ENCODE peak calls at places on chromosome 3, in ten cellular contexts. H is sigmoid colon, C is adrenal gland, T is vagina, R is stomach, L is heart left ventricle, M is esophagus muscularis mucosa, K is IMR-90, J is tibial nerve, Q is HCT116. Y is an unnamed sample. For H3K27me3, the result is how much of the 10 kb centered on the place peaks cover.

GRCh38 chr3:159872374-159873109 is 116.1 kb upstream of the IL12A start:
- DNase-seq in K (peak), J (no peak), R (no peak), Q (peak), M (peak), C (no peak), H (no peak), T (no peak), L (no peak), Y (no peak)

GRCh38 chr3:88986834-88987233 is 120.6 kb upstream of the EPHA3 start:
- DNase-seq in H (no peak), J (no peak), T (no peak), M (no peak), L (no peak), K (peak), C (no peak), R (no peak), Q (no peak), Y (no peak)

GRCh38 chr3:158762701-158763100 is 30.4 kb upstream of the RARRES1 start:
- DNase-seq in L (no peak), M (no peak), R (no peak), K (no peak), C (no peak), Q (no peak), H (no peak), J (no peak), T (no peak), Y (no peak)

GRCh38 chr3:127043041-127043641 is 60.2 kb downstream of the PLXNA1 start:
- DNase-seq in J (no peak), Q (no peak), K (no peak), T (no peak), M (no peak), L (no peak), C (no peak), R (peak), H (peak), Y (peak)

GRCh38 chr3:65787340-65787739 is 251.4 kb downstream of the MAGI1 start:
- DNase-seq in Q (no peak), H (no peak), M (no peak), R (no peak), T (no peak), J (no peak), C (no peak), L (no peak), K (no peak), Y (no peak)

GRCh38 chr3:66501483-66502266 is 853 bp upstream of the LRIG1 start:
- DNase-seq in J (no peak), L (no peak), M (no peak), Q (no peak), H (no peak), T (no peak), K (no peak), C (no peak), R (no peak), Y (no peak)

GRCh38 chr3:109569121-109569520 is 231.8 kb upstream of the DPPA4 start:
- DNase-seq in L (no peak), H (no peak), Q (no peak), C (no peak), J (no peak), M (no peak), R (no peak), T (no peak), K (peak), Y (no peak)

GRCh38 chr3:19342428-19342827 is 194.1 kb downstream of the KCNH8 start:
- DNase-seq in Q (no peak), M (no peak), K (no peak), R (no peak), J (no peak), H (no peak), L (no peak), C (no peak), T (no peak), Y (no peak)

GRCh38 chr3:81502251-81502650 is 259.2 kb downstream of the GBE1 start:
- DNase-seq in K (no peak), L (no peak), T (no peak), R (no peak), C (no peak), M (no peak), H (no peak), Q (no peak), J (no peak), Y (no peak)

GRCh38 chr3:101340591-101340990 is 20.2 kb upstream of the IMPG2 start:
- DNase-seq in R (no peak), M (no peak), H (no peak), J (no peak), K (peak), L (no peak), C (no peak), Q (no peak), T (no peak), Y (no peak)

GRCh38 chr3:194671900-194672808 is at the start of gene LSG1:
- DNase-seq in T (no peak), R (peak), L (peak), J (peak), K (peak), M (peak), C (peak), Q (peak), H (peak), Y (peak)
- TF ChIP-seq POLR2A in T (no peak), R (no peak), L (peak), J (peak), K (peak), M (no peak), C (peak), Q (peak), H (no peak), Y (no peak)

DNA sequence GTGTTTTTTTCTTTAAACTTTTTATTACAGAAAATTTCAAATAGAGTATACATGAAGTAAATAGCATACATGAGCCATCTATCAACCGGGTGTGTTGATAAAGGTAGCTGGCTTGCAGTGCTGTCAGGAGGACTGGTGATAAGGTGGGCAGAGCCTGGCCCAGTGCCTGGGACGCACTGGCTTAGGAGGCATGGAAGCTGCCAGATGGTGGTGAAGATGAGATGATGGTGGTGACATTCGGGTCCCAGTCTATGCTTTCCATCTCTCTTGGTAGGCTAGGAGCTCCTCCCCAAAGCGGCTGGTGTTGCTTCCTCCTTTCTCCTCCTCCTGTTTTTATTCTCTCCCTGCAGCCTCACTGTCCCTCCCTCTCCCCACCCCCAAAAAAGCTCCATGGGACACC is 101.7 kb downstream of the ADCY5 start:
- DNase-seq in K (no peak), Q (no peak), L (peak), T (no peak), C (no peak), H (peak), R (no peak), M (no peak), J (no peak), Y (peak)
- H3K27me3 ChIP-seq in K (half or more), Q (under half), L (under half), T (under half), C (under half), H (under half), R (under half), M (under half), J (under half), Y (under half)

DNA sequence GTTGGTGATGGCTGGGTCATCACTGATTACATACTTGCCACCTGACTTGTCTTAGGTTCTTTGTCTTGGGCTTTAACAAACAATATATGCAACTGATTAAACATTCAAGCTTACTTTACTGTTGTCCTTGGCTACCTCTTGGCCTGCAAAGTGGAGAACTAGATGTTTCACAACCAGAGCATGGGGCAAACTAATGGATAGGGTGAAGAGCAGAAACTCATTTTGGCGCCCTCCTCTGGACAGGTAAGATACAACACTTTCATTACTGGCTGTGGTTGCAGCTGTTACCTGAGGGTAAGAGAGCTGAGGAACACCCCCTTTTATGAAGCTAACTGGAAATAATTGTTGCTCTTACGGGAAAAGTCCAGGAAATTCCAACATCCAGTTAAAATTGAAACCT is 262.1 kb downstream of the NAALADL2 start:
- DNase-seq in T (no peak), J (no peak), Q (peak), H (no peak), K (no peak), C (no peak), M (no peak), L (no peak), R (peak), Y (no peak)
- TF ChIP-seq POLR2A in T (no peak), J (no peak), Q (no peak), H (no peak), K (no peak), C (no peak), M (no peak), L (no peak), R (no peak), Y (no peak)

DNA sequence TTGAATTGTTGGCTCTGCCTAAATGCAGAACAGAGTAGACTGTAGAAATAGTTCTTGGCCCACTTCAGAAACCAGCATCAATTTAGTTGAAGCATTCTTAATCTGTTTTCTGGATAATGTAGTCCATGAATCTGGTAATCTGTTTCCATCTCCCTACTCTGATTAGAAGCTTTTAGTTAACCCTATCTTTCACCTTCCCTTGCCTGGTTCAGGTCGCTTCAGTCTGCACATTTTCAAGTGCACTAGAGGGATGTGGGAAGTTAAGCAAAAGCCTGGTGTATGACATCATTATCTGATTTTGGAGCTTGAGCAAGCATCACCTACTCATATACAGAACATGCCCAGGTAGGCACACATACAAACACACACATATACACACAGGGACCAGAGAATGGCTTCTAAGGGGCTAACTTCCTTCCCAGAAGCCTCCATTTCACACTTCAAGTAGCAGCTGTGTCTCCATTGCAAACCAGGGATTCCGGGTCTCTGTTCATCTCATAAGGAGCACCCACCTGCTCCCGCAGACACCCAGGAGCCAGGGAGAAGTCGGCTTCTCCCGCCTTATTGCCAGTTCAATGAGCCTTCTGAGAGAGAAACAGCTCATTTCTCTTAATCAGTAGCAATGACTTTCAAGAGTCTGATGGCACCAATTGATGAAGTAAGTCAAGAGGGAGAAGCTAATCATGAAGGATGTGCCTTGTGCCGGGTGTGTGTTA is 348.0 kb upstream of the STAC start:
- DNase-seq in C (no peak), H (no peak), T (no peak), R (no peak), Q (no peak), L (no peak), K (no peak), J (no peak), M (no peak), Y (no peak)
- H3K27me3 ChIP-seq in C (under half), H (under half), T (under half), R (under half), Q (under half), L (under half), K (under half), J (under half), M (under half), Y (under half)

GRCh38 chr3:138351151-138351550 is 2.8 kb downstream of the MRAS start:
- DNase-seq in H (peak), C (no peak), R (no peak), L (no peak), Q (no peak), J (no peak), M (no peak), T (no peak), K (peak), Y (no peak)

GRCh38 chr3:138351916-138352555 is 3.7 kb downstream of the MRAS start:
- DNase-seq in M (no peak), R (no peak), H (peak), C (no peak), L (peak), K (peak), J (no peak), T (no peak), Q (no peak), Y (no peak)

GRCh38 chr3:138348950-138349739 is 766 bp downstream of the MRAS start:
- DNase-seq in Q (no peak), M (no peak), L (no peak), H (peak), C (peak), J (no peak), K (peak), R (no peak), T (no peak), Y (no peak)

GRCh38 chr3:138348107-138348949 is at the start of gene MRAS:
- DNase-seq in T (no peak), R (peak), L (peak), K (peak), Q (peak), H (peak), C (peak), J (peak), M (no peak), Y (peak)

DNA sequence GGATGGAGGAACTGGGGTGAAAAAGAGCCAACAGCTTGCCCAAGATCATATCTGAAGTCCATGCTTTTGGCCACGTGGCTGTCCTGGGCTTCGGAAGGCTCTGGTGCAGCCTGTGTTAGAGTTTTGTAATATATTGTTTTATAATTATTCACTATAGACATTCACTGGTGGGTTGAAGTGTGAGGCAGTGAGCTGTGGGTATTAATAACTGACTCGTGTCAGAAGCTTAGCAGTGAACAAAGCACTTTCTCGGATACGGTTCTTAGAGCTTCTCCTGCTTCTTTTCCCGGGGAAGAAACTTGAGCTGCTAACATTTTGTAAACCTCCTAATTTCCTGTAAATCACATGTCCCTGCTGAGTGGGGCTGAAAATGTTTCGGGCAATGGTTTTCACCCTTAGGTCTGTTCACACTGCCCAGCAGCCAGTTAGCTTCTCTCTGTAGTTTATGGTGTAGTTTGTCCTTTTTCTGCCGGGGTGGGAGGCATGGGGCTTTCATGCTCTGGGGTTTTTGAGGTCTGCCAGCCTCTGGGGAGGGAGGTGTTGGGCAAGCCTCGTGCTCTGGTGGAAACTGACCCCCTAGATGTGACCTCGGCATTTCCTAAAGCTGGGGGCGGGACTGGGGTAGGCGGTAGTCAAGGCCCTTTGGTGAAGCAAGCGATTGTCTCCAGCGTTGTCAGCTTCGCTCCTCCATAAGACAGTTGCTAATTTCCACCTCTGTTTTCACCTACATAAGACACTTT is 1.7 kb downstream of the MRAS start:
- DNase-seq in C (peak), M (no peak), H (no peak), R (no peak), J (no peak), T (no peak), Q (no peak), K (peak), L (no peak), Y (no peak)
- TF ChIP-seq POLR2A in C (no peak), M (no peak), H (no peak), R (no peak), J (peak), T (no peak), Q (no peak), K (no peak), L (no peak), Y (no peak)

GRCh38 chr3:69391554-69391953 is 5.7 kb upstream of the FRMD4B start:
- DNase-seq in T (no peak), C (no peak), K (no peak), J (no peak), M (no peak), R (no peak), L (no peak), Q (no peak), H (no peak), Y (no peak)
- H3K27me3 ChIP-seq in T (under half), C (under half), K (under half), J (under half), M (under half), R (under half), L (under half), Q (under half), H (under half), Y (under half)

GRCh38 chr3:13021141-13021933 is 51.9 kb downstream of the IQSEC1 start:
- DNase-seq in R (peak), T (no peak), K (no peak), M (no peak), L (no peak), Q (no peak), J (peak), H (peak), C (peak), Y (peak)
- TF ChIP-seq POLR2A in R (no peak), T (no peak), K (no peak), M (no peak), L (no peak), Q (no peak), J (no peak), H (no peak), C (no peak), Y (no peak)

GRCh38 chr3:12002912-12003311 is 1.3 kb upstream of the SYN2 start:
- DNase-seq in C (no peak), L (no peak), Q (no peak), K (no peak), R (no peak), M (no peak), T (no peak), J (no peak), H (no peak), Y (no peak)

GRCh38 chr3:12005951-12006625 is 1.9 kb downstream of the SYN2 start:
- DNase-seq in T (no peak), C (no peak), K (no peak), R (no peak), J (no peak), Q (no peak), H (no peak), M (no peak), L (no peak), Y (no peak)

DNA sequence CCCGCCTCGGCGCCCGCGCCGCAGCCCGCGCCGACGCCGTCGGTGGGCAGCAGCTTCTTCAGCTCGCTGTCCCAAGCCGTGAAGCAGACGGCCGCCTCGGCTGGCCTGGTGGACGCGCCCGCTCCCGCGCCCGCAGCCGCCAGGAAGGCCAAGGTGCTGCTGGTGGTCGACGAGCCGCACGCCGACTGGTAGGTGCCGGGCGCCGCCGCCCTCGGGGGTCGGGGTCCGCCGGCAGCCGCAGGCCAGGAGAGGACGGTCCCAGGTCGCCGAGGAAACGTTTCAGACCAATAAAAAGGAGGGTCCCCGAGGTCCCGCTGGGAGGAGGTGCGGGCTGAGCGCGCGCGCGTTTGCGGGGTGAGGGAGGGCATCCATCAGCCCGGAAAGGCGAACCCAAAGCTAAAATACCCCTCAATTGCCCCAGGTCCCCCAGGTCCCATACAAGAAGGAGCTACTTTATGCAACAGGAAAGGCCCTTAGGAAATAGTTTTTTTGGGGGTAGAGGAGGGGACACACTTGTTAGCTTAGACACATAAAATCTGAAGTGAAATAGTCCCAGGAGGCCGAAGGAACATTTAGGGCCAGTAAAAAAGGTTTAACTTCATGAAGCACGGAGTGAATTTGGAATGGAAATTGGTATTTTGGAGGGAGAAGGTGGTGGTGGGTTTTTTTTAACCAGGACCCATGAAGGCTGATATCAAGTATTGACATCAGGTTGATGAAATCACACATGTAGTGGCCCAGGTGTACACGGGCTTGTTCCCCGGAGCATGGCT is 739 bp downstream of the SYN2 start:
- DNase-seq in J (no peak), Q (no peak), R (no peak), C (no peak), L (no peak), M (no peak), H (no peak), T (no peak), K (no peak), Y (no peak)
- H3K27me3 ChIP-seq in J (under half), Q (under half), R (half or more), C (under half), L (under half), M (under half), H (under half), T (under half), K (under half), Y (under half)

GRCh38 chr3:46694520-46694919 is 1.0 kb upstream of the ALS2CL start:
- DNase-seq in K (no peak), M (no peak), J (no peak), C (peak), L (no peak), T (no peak), R (no peak), Q (no peak), H (no peak), Y (no peak)

GRCh38 chr3:46690798-46691197 is 2.7 kb downstream of the ALS2CL start:
- DNase-seq in K (no peak), H (no peak), L (peak), C (no peak), M (no peak), T (no peak), R (peak), J (no peak), Q (no peak), Y (peak)

GRCh38 chr3:46693038-46693896 is at the start of gene ALS2CL:
- DNase-seq in M (no peak), L (peak), Q (no peak), C (peak), H (peak), J (no peak), R (peak), T (no peak), K (no peak), Y (peak)

GRCh38 chr3:46693897-46694235 is 387 bp upstream of the ALS2CL start:
- DNase-seq in T (no peak), L (no peak), R (no peak), J (no peak), C (peak), H (no peak), Q (no peak), K (no peak), M (no peak), Y (peak)

GRCh38 chr3:46692566-46692983 is 904 bp downstream of the ALS2CL start:
- DNase-seq in J (no peak), M (no peak), K (no peak), H (no peak), T (no peak), C (peak), Q (peak), R (peak), L (no peak), Y (no peak)
- TF ChIP-seq POLR2A in J (no peak), M (no peak), K (no peak), H (peak), T (no peak), C (no peak), Q (no peak), R (no peak), L (no peak), Y (no peak)